ENCODE peak calls at places on chromosomes 3 and 15, in five cellular contexts. L is psoas muscle, W is testis, C is body of pancreas, K is right cardiac atrium. J is an unnamed sample.

GRCh38 chr3:25663324-25664065 is 1.2 kb downstream of the TOP2B start:
- DNase-seq in W (peak; percentile 20), K (no peak), L (no peak), C (peak; percentile 52), J (peak; percentile 50)

GRCh38 chr15:88627463-88627862 is 6.3 kb downstream of the AEN start:
- DNase-seq in W (no peak), K (no peak), C (no peak), L (no peak), J (no peak)

GRCh38 chr3:40120816-40121215 is 188.7 kb upstream of the EIF1B start:
- DNase-seq in W (no peak), K (no peak), L (no peak), C (no peak), J (peak; percentile 4)

GRCh38 chr3:157271283-157271882 is 111.4 kb upstream of the CCNL1 start:
- DNase-seq in C (no peak), W (no peak), L (no peak), K (no peak), J (no peak)

GRCh38 chr3:139630532-139630931 is 47.2 kb downstream of the NMNAT3 start:
- DNase-seq in C (no peak), K (no peak), W (no peak), L (no peak), J (no peak)

GRCh38 chr15:62745621-62746180 is 296.8 kb upstream of the TPM1 start:
- DNase-seq in K (no peak), W (no peak), L (no peak), C (no peak), J (no peak)

GRCh38 chr15:40844543-40844981 is 714 bp downstream of the SPINT1 start:
- DNase-seq in K (no peak), L (peak; percentile 29), C (peak; percentile 54), W (peak; percentile 19), J (no peak)

GRCh38 chr15:74895830-74896229 is 6.0 kb downstream of the MPI start:
- DNase-seq in K (no peak), W (no peak), C (no peak), L (no peak), J (no peak)

GRCh38 chr3:29072626-29073025 is 208.2 kb upstream of the RBMS3 start:
- DNase-seq in L (no peak), C (no peak), W (no peak), K (no peak), J (no peak)

GRCh38 chr3:104005815-104006214 is 1360.9 kb upstream of the ALCAM start:
- DNase-seq in W (no peak), C (no peak), L (no peak), K (no peak), J (no peak)

GRCh38 chr3:48711727-48712126 is 5.3 kb downstream of the IP6K2 start:
- DNase-seq in K (no peak), W (no peak), C (no peak), L (no peak), J (no peak)

GRCh38 chr15:68538291-68538690 is 40.5 kb upstream of the CORO2B start:
- DNase-seq in W (no peak), L (no peak), K (no peak), C (no peak), J (no peak)

GRCh38 chr15:66387176-66388056 is 704 bp downstream of the MAP2K1 start:
- DNase-seq in L (peak; percentile 75), K (peak; percentile 74), W (peak; percentile 65), C (peak; percentile 73), J (peak; percentile 69)

GRCh38 chr3:158531334-158531733 is 39.7 kb upstream of the MLF1 start:
- DNase-seq in K (no peak), L (no peak), C (peak; percentile 4), W (no peak), J (no peak)

GRCh38 chr3:57004154-57004730 is 56.2 kb upstream of the SPATA12 start:
- DNase-seq in L (no peak), K (no peak), W (no peak), C (no peak), J (no peak)

GRCh38 chr15:100140527-100141303 is 201.1 kb downstream of the ADAMTS17 start:
- DNase-seq in K (no peak), C (no peak), W (no peak), L (no peak), J (no peak)

GRCh38 chr15:56891852-56892251 is 26.6 kb upstream of the TCF12 start:
- DNase-seq in C (no peak), W (no peak), L (no peak), K (no peak), J (no peak)

GRCh38 chr3:11459147-11459837 is 184.4 kb downstream of the VGLL4 start:
- DNase-seq in L (no peak), W (no peak), C (no peak), K (no peak), J (no peak)

GRCh38 chr3:71050521-71051258 is 532.8 kb downstream of the FOXP1 start:
- DNase-seq in W (no peak), C (no peak), K (no peak), L (no peak), J (no peak)

GRCh38 chr3:103388214-103388613 is 953.4 kb downstream of the ZPLD1 start:
- DNase-seq in W (no peak), C (no peak), K (no peak), L (no peak), J (no peak)

GRCh38 chr3:193783166-193783896 is 190.3 kb downstream of the OPA1 start:
- DNase-seq in W (no peak), C (no peak), L (no peak), K (no peak), J (no peak)

GRCh38 chr3:9600597-9600996 is 47.0 kb upstream of the LHFPL4 start:
- DNase-seq in W (peak; percentile 68), L (no peak), C (peak; percentile 73), K (peak; percentile 38), J (no peak)

GRCh38 chr3:151276038-151277027 is 2.0 kb downstream of the P2RY14 start:
- DNase-seq in L (no peak), C (no peak), W (no peak), K (no peak), J (no peak)

DNA sequence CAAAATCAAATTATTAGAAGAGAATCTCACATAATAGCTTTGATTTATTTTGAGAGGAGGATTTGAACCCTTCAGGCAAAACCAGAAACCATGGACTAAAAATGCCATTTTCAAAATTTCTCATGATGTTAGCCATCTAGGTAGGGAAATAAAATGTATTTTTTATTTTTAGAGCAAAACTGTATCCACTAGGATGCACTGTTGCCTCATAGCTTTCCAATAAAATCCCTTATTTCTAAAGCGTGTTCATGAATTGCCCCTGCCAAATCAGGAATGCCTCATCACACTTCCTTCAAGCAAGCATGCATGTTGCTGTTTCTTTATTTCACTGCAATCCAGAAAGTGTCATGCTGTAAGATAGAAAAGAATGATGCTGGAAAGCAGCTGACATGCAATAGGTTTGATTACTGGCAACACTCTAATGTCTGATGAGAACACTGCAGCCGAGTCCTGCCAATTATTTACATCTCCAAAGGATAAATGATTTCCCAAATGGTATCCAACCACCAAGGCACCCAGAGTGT is 239.5 kb downstream of the CHL1 start:
- DNase-seq in L (no peak), C (no peak), W (no peak), K (no peak), J (no peak)
- H3K4me3 ChIP-seq in L (no peak overlapping the region), C (no peak overlapping the region), W (no peak overlapping the region), K (no peak overlapping the region), J (no peak overlapping the region)

DNA sequence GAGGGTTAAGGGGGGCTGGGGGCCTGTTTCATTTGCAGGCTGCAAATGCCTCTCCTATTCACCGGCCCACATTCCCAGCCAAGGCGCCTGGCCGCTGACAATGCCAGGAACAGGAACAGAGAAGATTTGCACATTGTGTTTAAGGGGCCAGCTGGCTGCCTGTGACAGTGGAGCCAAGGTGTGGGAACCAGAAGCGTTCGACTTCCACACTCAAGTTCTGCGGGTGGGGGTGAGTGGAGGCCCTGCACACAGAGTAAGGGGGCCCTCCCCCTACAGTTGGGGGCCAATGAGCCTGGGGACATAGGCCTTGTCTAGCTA is 9.5 kb downstream of the IGDCC3 start:
- DNase-seq in W (no peak), C (no peak), K (no peak), L (no peak), J (peak; percentile 41)
- H3K4me1 ChIP-seq in W (no peaks in the 10 kb centered on the region), C (no peaks in the 10 kb centered on the region), K (no peaks in the 10 kb centered on the region), L (no peaks in the 10 kb centered on the region), J (peaks cover 42% of the 10 kb centered on the region)

DNA sequence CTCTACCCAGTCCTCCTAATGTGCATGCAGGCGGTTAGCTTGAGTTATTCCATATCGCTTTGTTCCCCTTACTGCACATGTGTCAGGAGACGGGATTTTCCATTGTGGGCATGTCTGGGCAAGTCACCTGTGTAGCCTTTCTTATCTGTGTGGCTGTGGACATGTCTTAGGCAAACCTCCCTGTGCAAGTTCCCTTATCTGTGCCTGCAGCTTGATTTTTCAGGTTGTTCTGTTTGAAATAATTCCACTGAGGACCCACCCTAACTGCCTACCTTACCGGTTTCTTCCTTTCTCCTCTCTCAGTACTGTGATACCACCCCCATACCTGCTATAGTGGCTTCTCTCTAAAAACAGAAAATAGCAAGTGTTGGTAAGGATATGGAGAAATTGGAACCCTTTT is 113.6 kb downstream of the NEO1 start:
- DNase-seq in W (no peak), K (no peak), L (no peak), C (no peak), J (no peak)
- H3K4me3 ChIP-seq in W (no peak overlapping the region), K (no peak overlapping the region), L (no peak overlapping the region), C (no peak overlapping the region), J (no peak overlapping the region)

DNA sequence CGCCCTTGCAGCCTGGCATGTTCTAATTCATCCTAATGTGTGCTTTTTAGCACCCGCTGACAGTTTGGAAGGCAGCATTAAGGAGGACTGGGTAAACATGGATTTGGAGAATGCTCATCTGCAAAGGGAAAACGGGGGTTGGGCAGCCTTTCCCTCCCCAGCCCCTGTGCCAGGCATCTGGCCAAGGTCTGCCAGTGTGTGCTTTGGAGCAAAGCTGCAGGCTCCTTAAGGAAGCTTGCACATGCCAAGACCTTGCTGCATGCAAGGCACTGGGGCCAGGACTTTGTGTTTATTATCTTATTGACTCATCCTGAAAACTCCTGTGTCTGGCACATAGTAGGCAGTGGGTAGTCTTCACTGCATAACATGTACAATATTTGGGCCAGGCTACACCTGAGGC is 20.1 kb downstream of the FAM3D start:
- DNase-seq in W (no peak), L (no peak), C (no peak), K (no peak), J (no peak)
- H3K4me1 ChIP-seq in W (no peaks in the 10 kb centered on the region), L (no peaks in the 10 kb centered on the region), C (peaks cover 17% of the 10 kb centered on the region), K (no peaks in the 10 kb centered on the region), J (no peaks in the 10 kb centered on the region)